ENCODE peak calls at places on chromosomes 3 and 15, in ten cellular contexts. P is foreskin fibroblast; T is NCI-H774; H is HEK293T; B is dermis blood vessel endothelial cell; G is cardiac septum; F is activated CD4-positive, alpha-beta T cell treated with anti-CD3 and anti-CD28 coated beads for 48 hours; U is T-helper 9 cell; J is CD4-positive, CD25-positive, alpha-beta regulatory T cell; E is CD8-positive, alpha-beta memory T cell. Y is an unnamed sample.

GRCh38 chr15:43877371-43877770 is 50.6 kb downstream of the WDR76 start:
- DNase-seq in B (no peak), U (no peak), H (no peak), E (no peak), T (no peak), G (no peak), P (no peak), F (no peak), J (no peak), Y (no peak)

GRCh38 chr3:159169828-159170227 is 368.0 kb downstream of the MFSD1 start:
- DNase-seq in B (peak), P (peak), E (no peak), F (no peak), G (no peak), J (no peak), H (no peak), U (no peak), T (no peak), Y (peak)

GRCh38 chr3:38038447-38038911 is 529 bp upstream of the DLEC1 start:
- DNase-seq in T (no peak), J (peak), U (peak), P (no peak), G (no peak), B (no peak), H (no peak), F (peak), E (no peak), Y (no peak)

GRCh38 chr3:50830451-50830850 is 155.7 kb downstream of the DOCK3 start:
- DNase-seq in P (no peak), U (no peak), F (no peak), B (no peak), J (no peak), E (no peak), T (no peak), H (no peak), G (no peak), Y (no peak)

GRCh38 chr3:64667887-64668581 is 19.8 kb downstream of the ADAMTS9 start:
- DNase-seq in H (no peak), P (no peak), T (no peak), J (no peak), B (peak), U (no peak), F (no peak), E (no peak), G (no peak), Y (no peak)

GRCh38 chr3:32428092-32429068 is 36.7 kb downstream of the CMTM7 start:
- DNase-seq in B (no peak), F (no peak), P (no peak), G (no peak), T (no peak), J (peak), U (peak), E (peak), H (no peak), Y (no peak)

GRCh38 chr3:30221622-30222021 is 384.8 kb upstream of the TGFBR2 start:
- DNase-seq in J (peak), F (no peak), G (no peak), E (no peak), U (no peak), P (no peak), T (no peak), H (no peak), B (no peak), Y (no peak)

GRCh38 chr15:52879862-52880261 is 89.7 kb upstream of the ONECUT1 start:
- DNase-seq in E (no peak), B (no peak), J (no peak), U (no peak), H (no peak), T (no peak), F (no peak), P (no peak), G (no peak), Y (no peak)

GRCh38 chr3:160921020-160921635 is 165.1 kb downstream of the PPM1L start:
- DNase-seq in U (no peak), F (no peak), E (no peak), T (peak), G (no peak), H (peak), J (peak), P (peak), B (peak), Y (no peak)

GRCh38 chr15:68365140-68365745 is 66.7 kb downstream of the ITGA11 start:
- DNase-seq in J (peak), B (peak), H (no peak), P (no peak), F (peak), G (no peak), T (no peak), U (no peak), E (no peak), Y (no peak)

GRCh38 chr3:151638555-151638954 is 95.2 kb upstream of the AADACL2 start:
- DNase-seq in E (no peak), P (no peak), U (no peak), H (no peak), B (no peak), F (no peak), J (no peak), G (no peak), T (no peak), Y (no peak)

GRCh38 chr15:93028632-93029612 is 60.1 kb downstream of the RGMA start:
- DNase-seq in P (peak), H (no peak), T (no peak), F (peak), G (peak), B (peak), U (no peak), J (peak), E (no peak), Y (peak)

GRCh38 chr3:13150624-13151023 is 77.4 kb upstream of the IQSEC1 start:
- DNase-seq in H (no peak), U (no peak), P (no peak), G (peak), F (no peak), B (no peak), E (no peak), T (no peak), J (no peak), Y (no peak)

GRCh38 chr15:83733206-83733605 is 79.3 kb downstream of the ADAMTSL3 start:
- DNase-seq in B (no peak), T (no peak), E (no peak), U (no peak), P (no peak), J (no peak), G (no peak), H (no peak), F (no peak), Y (peak)

GRCh38 chr3:150414273-150414672 is 6.2 kb downstream of the TSC22D2 start:
- DNase-seq in T (no peak), H (no peak), F (no peak), U (no peak), P (peak), B (peak), E (no peak), J (no peak), G (no peak), Y (no peak)

GRCh38 chr3:179973024-179973423 is 63.7 kb downstream of the PEX5L start:
- DNase-seq in P (no peak), J (no peak), U (no peak), E (no peak), H (no peak), T (no peak), F (no peak), B (no peak), G (no peak), Y (no peak)

GRCh38 chr3:196774845-196775422 is 35.3 kb downstream of the PAK2 start:
- DNase-seq in P (no peak), H (no peak), J (no peak), G (no peak), T (no peak), E (no peak), B (no peak), U (no peak), F (no peak), Y (peak)

GRCh38 chr15:24848050-24848449 is 106.7 kb upstream of the SNRPN start:
- DNase-seq in F (peak), P (peak), T (no peak), H (no peak), B (peak), E (no peak), J (peak), U (no peak), G (no peak), Y (no peak)

GRCh38 chr15:101562428-101563059 is 73.0 kb upstream of the PCSK6 start:
- DNase-seq in F (no peak), G (no peak), E (no peak), B (no peak), J (no peak), U (no peak), P (no peak), H (no peak), T (no peak), Y (no peak)

GRCh38 chr3:35651888-35652287 is 12.6 kb downstream of the ARPP21 start:
- DNase-seq in H (no peak), J (no peak), B (no peak), T (no peak), P (peak), E (no peak), F (no peak), G (no peak), U (no peak), Y (peak)

GRCh38 chr3:155960060-155960459 is 89.6 kb downstream of the GMPS start:
- DNase-seq in P (no peak), F (no peak), G (no peak), U (no peak), J (no peak), B (no peak), H (no peak), E (no peak), T (no peak), Y (no peak)

GRCh38 chr3:139524841-139525538 is 14.6 kb downstream of the RBP1 start:
- DNase-seq in P (no peak), U (no peak), E (no peak), B (no peak), T (no peak), J (no peak), H (no peak), F (no peak), G (no peak), Y (no peak)

GRCh38 chr3:12990306-12990705 is 82.9 kb downstream of the IQSEC1 start:
- DNase-seq in B (no peak), G (peak), F (no peak), P (no peak), J (no peak), T (no peak), U (no peak), H (no peak), E (no peak), Y (no peak)

GRCh38 chr3:12158387-12159226 is at the start of gene TIMP4:
- DNase-seq in F (no peak), E (no peak), T (no peak), P (peak), B (peak), H (no peak), J (no peak), U (no peak), G (no peak), Y (no peak)

GRCh38 chr3:50674349-50675178 is at the start of gene DOCK3:
- DNase-seq in U (peak), B (peak), P (peak), T (peak), F (peak), J (peak), E (peak), G (no peak), H (peak), Y (no peak)

GRCh38 chr15:39594056-39594763 is 13.3 kb downstream of the THBS1 start:
- DNase-seq in G (no peak), B (peak), F (peak), J (peak), U (peak), H (no peak), T (no peak), E (peak), P (peak), Y (no peak)

GRCh38 chr15:66024998-66025397 is 155.7 kb downstream of the RAB11A start:
- DNase-seq in B (no peak), G (no peak), E (no peak), J (no peak), T (no peak), P (no peak), F (no peak), U (no peak), H (no peak), Y (no peak)

Y was measured in epithelial cell of prostate.